ENCODE peak calls at places on chromosome 17, in six cellular contexts. K, P, G, Y, J and B are unnamed samples.
A peak's percentile ranks its signal among the peaks of the same experiment; 100 is the strongest.

GRCh38 chr17:12789976-12790805 is 893 bp downstream of the ARHGAP44 start:
- DNase-seq in K (peak; percentile 7), P (peak; percentile 19), G (no peak), Y (no peak), J (no peak), B (no peak)

GRCh38 chr17:39688475-39688835 is 598 bp upstream of the PGAP3 start:
- DNase-seq in K (no peak), P (no peak), G (no peak), Y (no peak), J (no peak), B (no peak)

GRCh38 chr17:73647331-73647730 is 3.1 kb upstream of the SDK2 start:
- DNase-seq in K (no peak), P (no peak), G (no peak), Y (no peak), J (no peak), B (no peak)

GRCh38 chr17:73291260-73291801 is 20.5 kb downstream of the CDC42EP4 start:
- DNase-seq in K (no peak), P (peak; percentile 68), G (peak; percentile 86), Y (no peak), J (peak; percentile 58), B (peak; percentile 57)

GRCh38 chr17:43873091-43873490 is 26.1 kb downstream of the CD300LG start:
- DNase-seq in K (no peak), P (no peak), G (no peak), Y (no peak), J (no peak), B (no peak)

GRCh38 chr17:2420131-2420530 is 19.3 kb upstream of the MNT start:
- DNase-seq in K (no peak), P (no peak), G (no peak), Y (no peak), J (no peak), B (no peak)

GRCh38 chr17:80605326-80606066 is 60.9 kb downstream of the RPTOR start:
- DNase-seq in K (no peak), P (no peak), G (peak; percentile 79), Y (no peak), J (no peak), B (no peak)

GRCh38 chr17:691423-691822 is 23.2 kb downstream of the VPS53 start:
- DNase-seq in K (no peak), P (no peak), G (no peak), Y (no peak), J (no peak), B (no peak)

GRCh38 chr17:42804918-42805367 is 6.3 kb downstream of the CNTD1 start:
- DNase-seq in K (peak; percentile 63), P (no peak), G (no peak), Y (no peak), J (no peak), B (no peak)

GRCh38 chr17:28897769-28898259 is 281 bp upstream of the FLOT2 start:
- DNase-seq in K (no peak), P (no peak), G (no peak), Y (peak; percentile 37), J (no peak), B (peak; percentile 36)

DNA sequence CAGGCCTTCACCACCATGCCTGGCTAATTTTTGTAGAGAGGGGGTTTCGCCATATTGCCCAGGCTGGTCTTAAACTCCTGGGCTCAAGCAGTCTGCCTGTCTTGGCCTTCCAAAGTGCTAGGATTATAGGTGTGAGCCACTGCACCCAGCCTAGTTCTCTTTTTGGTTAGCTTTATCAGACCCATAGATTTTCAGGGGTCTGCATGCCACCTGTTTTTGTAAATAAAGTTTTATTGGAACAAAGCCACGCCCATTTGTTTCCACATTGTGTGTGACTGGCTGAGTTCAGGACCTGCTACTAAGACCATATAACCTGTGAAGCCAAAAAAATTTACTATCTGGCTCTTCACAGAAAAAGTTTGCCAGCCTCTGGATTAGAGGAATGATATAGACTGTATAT is 7.6 kb downstream of the PSMD11 start:
- DNase-seq in K (no peak), P (no peak), G (no peak), Y (no peak), J (no peak), B (no peak)
- H3K9me3 ChIP-seq in K (no peaks in the 10 kb centered on the region), P (no peaks in the 10 kb centered on the region), G (no peaks in the 10 kb centered on the region), Y (no peaks in the 10 kb centered on the region), J (no peaks in the 10 kb centered on the region), B (no peaks in the 10 kb centered on the region)

DNA sequence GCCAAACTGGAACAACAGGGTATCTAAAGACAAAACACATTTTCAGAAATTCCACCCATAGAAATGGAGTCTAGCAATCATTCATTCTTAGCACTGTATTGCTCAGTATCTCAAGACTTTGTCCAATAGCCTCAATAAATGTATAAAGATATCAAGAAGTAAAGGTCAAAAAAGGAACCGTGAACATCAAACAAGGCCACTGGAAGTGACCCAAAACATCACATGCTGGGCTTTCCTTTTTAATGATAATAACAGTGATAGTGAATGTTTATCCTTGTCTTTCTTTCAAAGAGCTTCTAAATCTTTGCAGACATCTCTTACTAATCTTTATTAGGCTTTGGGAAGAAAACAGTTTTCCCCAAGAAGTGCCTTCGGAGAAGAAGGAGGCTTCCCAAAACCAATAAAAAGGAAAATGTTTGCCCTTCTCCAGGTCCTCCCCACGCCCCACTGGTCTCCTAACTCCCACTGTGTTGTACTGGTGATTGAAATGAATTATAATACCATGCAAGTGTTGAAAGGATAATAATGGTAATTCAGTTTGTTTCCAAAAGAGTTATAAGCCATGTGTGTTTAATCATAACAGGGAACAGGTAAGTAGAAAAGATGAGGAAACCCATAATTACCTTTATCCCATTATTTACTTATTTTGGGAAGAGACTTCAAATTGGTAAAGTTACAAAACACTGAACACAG is 18.6 kb downstream of the RNF43 start:
- DNase-seq in K (no peak), P (no peak), G (no peak), Y (no peak), J (no peak), B (no peak)
- H3K4me1 ChIP-seq in K (peaks cover 3% of the 10 kb centered on the region), P (no peaks in the 10 kb centered on the region), G (peaks cover 32% of the 10 kb centered on the region), Y (no peaks in the 10 kb centered on the region), J (no peaks in the 10 kb centered on the region), B (no peaks in the 10 kb centered on the region)

DNA sequence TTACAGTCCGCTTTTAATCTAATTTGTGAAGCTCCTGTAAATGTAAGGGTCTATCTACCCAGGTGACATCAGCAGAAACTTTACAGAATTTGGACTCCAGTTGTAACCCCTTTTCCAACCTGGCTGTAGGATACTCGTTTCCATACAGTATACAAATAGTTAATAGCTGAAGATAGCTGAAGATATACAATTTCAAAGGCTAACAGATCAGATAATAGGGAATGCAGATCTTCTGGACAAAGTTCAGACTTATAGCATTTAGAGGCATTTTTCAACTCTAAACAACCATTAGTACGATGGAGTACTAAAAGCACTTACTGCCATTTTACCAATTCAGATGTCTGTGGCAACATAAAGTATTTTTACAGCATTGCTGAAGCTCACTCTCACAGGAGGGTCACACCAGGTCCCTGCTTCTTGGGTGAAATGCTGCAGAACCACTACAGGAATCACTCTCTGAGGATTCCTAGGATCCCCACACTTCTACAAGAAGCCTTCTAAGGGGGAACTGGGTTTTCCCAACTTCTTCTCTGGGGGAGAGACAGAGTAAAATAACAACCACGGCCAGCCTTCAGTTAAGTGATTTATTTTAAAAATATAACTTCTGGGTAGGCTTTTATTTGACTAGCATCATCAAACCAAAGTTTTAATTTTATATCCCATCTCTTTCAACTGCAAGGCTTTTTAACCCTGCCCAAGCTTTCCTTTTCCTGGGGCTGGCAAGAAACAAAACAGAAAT is 2.9 kb downstream of the VEZF1 start:
- DNase-seq in K (no peak), P (no peak), G (no peak), Y (no peak), J (no peak), B (no peak)
- H3K4me3 ChIP-seq in K (no peak overlapping the region), P (no peak overlapping the region), G (no peak overlapping the region), Y (no peak overlapping the region), J (no peak overlapping the region), B (peak overlapping the region; percentile 94)

GRCh38 chr17:22717211-22717610 is 1024.9 kb downstream of the KCNJ18 start:
- DNase-seq in K (no peak), P (no peak), G (no peak), Y (no peak), J (no peak), B (no peak)
- H3K9me3 ChIP-seq in K (no peaks in the 10 kb centered on the region), P (no peaks in the 10 kb centered on the region), G (no peaks in the 10 kb centered on the region), Y (no peaks in the 10 kb centered on the region), J (no peaks in the 10 kb centered on the region), B (peaks cover 22% of the 10 kb centered on the region)

GRCh38 chr17:4536259-4536741 is 18.9 kb downstream of the MYBBP1A start:
- DNase-seq in K (no peak), P (no peak), G (no peak), Y (peak; percentile 13), J (no peak), B (no peak)

GRCh38 chr17:4536742-4537411 is 18.3 kb downstream of the MYBBP1A start:
- DNase-seq in K (no peak), P (peak; percentile 61), G (no peak), Y (no peak), J (no peak), B (no peak)

GRCh38 chr17:4534928-4535666 is 20.1 kb downstream of the MYBBP1A start:
- DNase-seq in K (no peak), P (no peak), G (no peak), Y (peak; percentile 19), J (no peak), B (no peak)

GRCh38 chr17:4534515-4534914 is 20.7 kb downstream of the MYBBP1A start:
- DNase-seq in K (no peak), P (no peak), G (no peak), Y (peak; percentile 4), J (no peak), B (no peak)

DNA sequence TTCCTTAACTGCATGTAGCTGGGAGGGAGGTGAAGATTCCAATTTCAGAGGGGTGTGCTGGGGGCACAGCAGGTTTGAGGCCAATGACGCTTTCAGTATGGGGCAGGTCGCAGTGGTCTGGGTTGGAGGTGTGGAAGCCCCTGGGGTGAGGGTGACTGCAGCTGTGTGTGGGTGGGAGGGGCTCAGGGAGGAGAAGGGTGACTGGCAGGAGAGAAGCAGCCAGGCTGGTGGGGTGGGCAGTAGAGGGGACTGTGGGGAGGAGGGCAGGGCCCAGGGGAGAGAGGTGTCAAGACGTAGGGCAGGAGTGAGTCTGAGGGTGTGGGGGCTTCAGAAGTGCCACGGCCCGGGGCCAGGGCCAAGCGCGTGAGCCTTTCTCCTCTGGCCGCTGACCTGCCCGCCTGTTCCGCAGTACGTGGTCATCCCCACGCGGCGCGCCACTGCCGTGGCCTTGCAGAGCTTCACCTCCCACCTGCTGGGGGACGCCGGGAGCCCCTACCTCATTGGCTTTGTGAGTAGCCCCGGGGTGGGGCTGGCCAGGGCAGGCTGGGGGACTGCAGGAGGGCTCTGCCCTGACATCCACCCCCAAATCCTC is 19.4 kb downstream of the MYBBP1A start:
- DNase-seq in K (no peak), P (no peak), G (no peak), Y (peak; percentile 15), J (no peak), B (no peak)
- H3K4me1 ChIP-seq in K (no peaks in the 10 kb centered on the region), P (no peaks in the 10 kb centered on the region), G (peaks cover 32% of the 10 kb centered on the region), Y (peaks cover 3% of the 10 kb centered on the region), J (peaks cover 49% of the 10 kb centered on the region), B (peaks cover 20% of the 10 kb centered on the region)

DNA sequence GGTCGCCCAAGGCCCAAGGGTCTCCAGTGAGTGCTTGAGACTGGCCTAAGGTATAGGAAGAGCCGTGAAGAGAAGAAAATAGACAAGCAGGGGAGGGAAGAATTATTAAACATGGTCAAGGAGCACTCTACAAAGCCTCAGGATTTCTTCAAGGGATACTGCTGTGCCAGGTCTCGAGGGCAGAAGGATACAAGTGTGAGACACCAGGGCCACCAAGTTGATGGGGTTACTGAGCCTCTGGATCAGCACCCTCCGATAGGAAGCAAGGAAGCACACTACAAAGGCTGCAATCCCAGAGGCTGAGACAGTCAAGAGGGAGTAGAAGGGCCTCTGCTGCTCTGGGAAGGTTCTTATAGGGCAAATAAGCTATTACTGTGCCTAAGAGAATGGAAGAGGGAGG is 6.5 kb downstream of the SUPT4H1 start:
- DNase-seq in K (no peak), P (no peak), G (no peak), Y (peak; percentile 5), J (no peak), B (no peak)
- H3K4me3 ChIP-seq in K (no peak overlapping the region), P (no peak overlapping the region), G (no peak overlapping the region), Y (no peak overlapping the region), J (no peak overlapping the region), B (no peak overlapping the region)